ENCODE peak calls at places on chromosomes 1 and 21, in five cellular contexts. One of them, this sample, is unnamed.

GRCh38 chr1:243890576-243890975 is 40.5 kb upstream of the AKT3 start:
- DNase-seq in nephron progenitor cell: no peak
- DNase-seq in AG08395: peak
- DNase-seq in iPS DF 19.7: no peak
- DNase-seq in GM23338: no peak
- DNase-seq in this sample: peak

GRCh38 chr21:15005391-15005790 is 59.4 kb downstream of the NRIP1 start:
- DNase-seq in nephron progenitor cell: no peak
- DNase-seq in AG08395: no peak
- DNase-seq in iPS DF 19.7: peak
- DNase-seq in GM23338: peak
- DNase-seq in this sample: peak

GRCh38 chr1:58786184-58786926 is 2.5 kb upstream of the JUN start:
- DNase-seq in nephron progenitor cell: no peak
- DNase-seq in AG08395: no peak
- DNase-seq in iPS DF 19.7: no peak
- DNase-seq in GM23338: no peak
- DNase-seq in this sample: no peak

GRCh38 chr1:22341791-22342605 is 109.7 kb upstream of the ZBTB40 start:
- DNase-seq in nephron progenitor cell: peak
- DNase-seq in AG08395: peak
- DNase-seq in iPS DF 19.7: no peak
- DNase-seq in GM23338: no peak
- DNase-seq in this sample: peak

GRCh38 chr1:89908993-89909436 is 85.9 kb upstream of the ZNF326 start:
- DNase-seq in nephron progenitor cell: no peak
- DNase-seq in AG08395: peak
- DNase-seq in iPS DF 19.7: no peak
- DNase-seq in GM23338: no peak
- DNase-seq in this sample: no peak

GRCh38 chr1:169309178-169310166 is 58.1 kb downstream of the NME7 start:
- DNase-seq in nephron progenitor cell: no peak
- DNase-seq in AG08395: no peak
- DNase-seq in iPS DF 19.7: no peak
- DNase-seq in GM23338: no peak
- DNase-seq in this sample: no peak

GRCh38 chr1:51791888-51792287 is 86.6 kb downstream of the NRDC start:
- DNase-seq in nephron progenitor cell: no peak
- DNase-seq in AG08395: no peak
- DNase-seq in iPS DF 19.7: no peak
- DNase-seq in GM23338: no peak
- DNase-seq in this sample: no peak

GRCh38 chr1:224736619-224737352 is 120.7 kb downstream of the CNIH3 start:
- DNase-seq in nephron progenitor cell: no peak
- DNase-seq in AG08395: peak
- DNase-seq in iPS DF 19.7: no peak
- DNase-seq in GM23338: peak
- DNase-seq in this sample: peak

GRCh38 chr1:184988506-184988905 is 14.2 kb upstream of the NIBAN1 start:
- DNase-seq in nephron progenitor cell: no peak
- DNase-seq in AG08395: no peak
- DNase-seq in iPS DF 19.7: no peak
- DNase-seq in GM23338: no peak
- DNase-seq in this sample: no peak

GRCh38 chr1:246705368-246705767 is 18.8 kb upstream of the SCCPDH start:
- DNase-seq in nephron progenitor cell: no peak
- DNase-seq in AG08395: peak
- DNase-seq in iPS DF 19.7: no peak
- DNase-seq in GM23338: no peak
- DNase-seq in this sample: no peak

GRCh38 chr1:81583878-81584277 is 216.9 kb upstream of the ADGRL2 start:
- DNase-seq in nephron progenitor cell: no peak
- DNase-seq in AG08395: no peak
- DNase-seq in iPS DF 19.7: no peak
- DNase-seq in GM23338: no peak
- DNase-seq in this sample: no peak

GRCh38 chr1:210081494-210081893 is 143.5 kb downstream of the SYT14 start:
- DNase-seq in nephron progenitor cell: no peak
- DNase-seq in AG08395: no peak
- DNase-seq in iPS DF 19.7: no peak
- DNase-seq in GM23338: no peak
- DNase-seq in this sample: no peak

GRCh38 chr1:10664251-10664650 is 132.2 kb downstream of the CASZ1 start:
- DNase-seq in nephron progenitor cell: peak
- DNase-seq in AG08395: no peak
- DNase-seq in iPS DF 19.7: no peak
- DNase-seq in GM23338: no peak
- DNase-seq in this sample: no peak

GRCh38 chr1:204960306-204960984 is 82.6 kb upstream of the CNTN2 start:
- DNase-seq in nephron progenitor cell: no peak
- DNase-seq in AG08395: no peak
- DNase-seq in iPS DF 19.7: no peak
- DNase-seq in GM23338: no peak
- DNase-seq in this sample: no peak

GRCh38 chr1:70720133-70720920 is 309.3 kb downstream of the CTH start:
- DNase-seq in nephron progenitor cell: no peak
- DNase-seq in AG08395: no peak
- DNase-seq in iPS DF 19.7: no peak
- DNase-seq in GM23338: no peak
- DNase-seq in this sample: no peak

GRCh38 chr1:19209439-19209989 is 552 bp downstream of the UBR4 start:
- DNase-seq in nephron progenitor cell: peak
- DNase-seq in AG08395: no peak
- DNase-seq in iPS DF 19.7: no peak
- DNase-seq in GM23338: peak
- DNase-seq in this sample: peak

GRCh38 chr1:1199961-1200875 is 6.2 kb downstream of the TNFRSF18 start:
- DNase-seq in nephron progenitor cell: peak
- DNase-seq in AG08395: no peak
- DNase-seq in iPS DF 19.7: no peak
- DNase-seq in GM23338: peak
- DNase-seq in this sample: no peak

GRCh38 chr21:22556829-22557228 is 1558.6 kb downstream of the NCAM2 start:
- DNase-seq in nephron progenitor cell: no peak
- DNase-seq in AG08395: no peak
- DNase-seq in iPS DF 19.7: no peak
- DNase-seq in GM23338: no peak
- DNase-seq in this sample: no peak

GRCh38 chr1:116239916-116240315 is 128.7 kb downstream of the MAB21L3 start:
- DNase-seq in nephron progenitor cell: no peak
- DNase-seq in AG08395: no peak
- DNase-seq in iPS DF 19.7: no peak
- DNase-seq in GM23338: no peak
- DNase-seq in this sample: no peak

GRCh38 chr1:181089777-181090505 is 1.4 kb downstream of the IER5 start:
- DNase-seq in nephron progenitor cell: peak
- DNase-seq in AG08395: peak
- DNase-seq in iPS DF 19.7: no peak
- DNase-seq in GM23338: peak
- DNase-seq in this sample: peak

GRCh38 chr1:26305667-26306289 is 658 bp downstream of the UBXN11 start:
- DNase-seq in nephron progenitor cell: no peak
- DNase-seq in AG08395: no peak
- DNase-seq in iPS DF 19.7: no peak
- DNase-seq in GM23338: peak
- DNase-seq in this sample: no peak

GRCh38 chr1:33814166-33814565 is 49.7 kb upstream of the HMGB4 start:
- DNase-seq in nephron progenitor cell: no peak
- DNase-seq in AG08395: peak
- DNase-seq in iPS DF 19.7: no peak
- DNase-seq in GM23338: no peak
- DNase-seq in this sample: no peak

GRCh38 chr1:192545781-192546521 is 29.6 kb upstream of the RGS1 start:
- DNase-seq in nephron progenitor cell: no peak
- DNase-seq in AG08395: no peak
- DNase-seq in iPS DF 19.7: no peak
- DNase-seq in GM23338: no peak
- DNase-seq in this sample: no peak

This sample was measured in islet precursor cell.